ENCODE peak calls at places on chromosomes 4 and X, in six cellular contexts. A is H4; R is stimulated activated CD8-positive, alpha-beta memory T cell treated with anti-CD3 and anti-CD28 coated beads, Interleukin-7, amount 100 ng/mL, for 1 hour; O is AG10803; B is CD8-positive, alpha-beta memory T cell; X is GM03348. T is an unnamed sample.

GRCh38 chr4:5211274-5211852 is 160.1 kb downstream of the STK32B start:
- DNase-seq in X (no peak), A (no peak), R (no peak), O (no peak), B (no peak), T (no peak)

GRCh38 chrX:14776901-14777300 is 96.0 kb downstream of the FANCB start:
- DNase-seq in B (no peak), R (no peak), X (peak), A (no peak), O (peak), T (peak)

GRCh38 chr4:127400736-127401346 is 231.9 kb upstream of the INTU start:
- DNase-seq in B (no peak), O (peak), X (peak), A (peak), R (no peak), T (peak)

GRCh38 chr4:6674500-6675149 is 19.1 kb upstream of the S100P start:
- DNase-seq in X (no peak), O (no peak), A (peak), R (no peak), B (peak), T (peak)

GRCh38 chr4:46979283-46979682 is 14.1 kb downstream of the GABRA4 start:
- DNase-seq in R (no peak), O (no peak), A (no peak), X (no peak), B (no peak), T (no peak)

GRCh38 chr4:45957353-45957752 is 166.5 kb downstream of the GABRG1 start:
- DNase-seq in B (no peak), X (no peak), R (no peak), A (no peak), O (no peak), T (no peak)

GRCh38 chr4:38279650-38280322 is 319.6 kb downstream of the PTTG2 start:
- DNase-seq in A (no peak), X (no peak), O (no peak), B (no peak), R (no peak), T (no peak)

GRCh38 chr4:110631582-110632505 is 9.0 kb upstream of the PITX2 start:
- DNase-seq in R (no peak), B (no peak), X (peak), O (peak), A (no peak), T (peak)

GRCh38 chr4:86496094-86497060 is 97.7 kb upstream of the PTPN13 start:
- DNase-seq in O (peak), X (peak), R (no peak), A (no peak), B (no peak), T (peak)

GRCh38 chr4:77002721-77003120 is 53.2 kb downstream of the SEPTIN11 start:
- DNase-seq in O (no peak), B (no peak), A (no peak), R (no peak), X (no peak), T (no peak)

GRCh38 chr4:73870260-73870659 is 1.1 kb downstream of the CXCL1 start:
- DNase-seq in B (no peak), X (no peak), R (no peak), O (no peak), A (no peak), T (peak)

GRCh38 chr4:189185810-189186432 is 754.8 kb upstream of the FRG1 start:
- DNase-seq in A (no peak), X (no peak), R (no peak), O (no peak), B (no peak), T (peak)

GRCh38 chrX:47900833-47901232 is 64.1 kb downstream of the ZNF81 start:
- DNase-seq in A (no peak), X (no peak), O (no peak), B (no peak), R (no peak), T (no peak)

GRCh38 chrX:805988-806387 is 175.4 kb downstream of the SHOX start:
- DNase-seq in X (no peak), O (no peak), R (no peak), B (no peak), A (no peak), T (no peak)

GRCh38 chrX:19881559-19881958 is 5.8 kb downstream of the SH3KBP1 start:
- DNase-seq in B (no peak), X (no peak), O (no peak), R (no peak), A (no peak), T (no peak)

GRCh38 chr4:52244103-52244772 is 193.1 kb downstream of the SPATA18 start:
- DNase-seq in B (no peak), A (no peak), O (no peak), X (no peak), R (no peak), T (no peak)

GRCh38 chr4:6362896-6363295 is 93.2 kb downstream of the WFS1 start:
- DNase-seq in O (peak), X (peak), A (peak), R (no peak), B (no peak), T (peak)